ENCODE peak calls at places on chromosomes 13 and 19, in ten cellular contexts. One of them, this sample, is unnamed.

GRCh38 chr19:13037161-13037560 is 41.9 kb downstream of the NFIX start:
- DNase-seq in GM23248: peak
- DNase-seq in skeletal muscle cell: no peak
- DNase-seq in fibroblast of the aortic adventitia: peak
- DNase-seq in head of caudate nucleus: no peak
- DNase-seq in activated CD4-positive, alpha-beta T cell treated with anti-CD3 and anti-CD28 coated beads, Interleukin-2, amount 50 U/mL, for 48 hours: no peak
- DNase-seq in AG08395: peak
- DNase-seq in stimulated activated CD8-positive, alpha-beta memory T cell treated with anti-CD3 and anti-CD28 coated beads, Interleukin-15, amount 100 ng/mL, for 1 hour: no peak
- DNase-seq in mesendoderm: peak
- DNase-seq in stromal cell of bone marrow: no peak
- DNase-seq in this sample: peak

GRCh38 chr13:70424428-70424827 is 316.2 kb upstream of the KLHL1 start:
- DNase-seq in stromal cell of bone marrow: no peak
- DNase-seq in stimulated activated CD8-positive, alpha-beta memory T cell treated with anti-CD3 and anti-CD28 coated beads, Interleukin-15, amount 100 ng/mL, for 1 hour: no peak
- DNase-seq in head of caudate nucleus: no peak
- DNase-seq in AG08395: no peak
- DNase-seq in GM23248: no peak
- DNase-seq in fibroblast of the aortic adventitia: no peak
- DNase-seq in mesendoderm: peak
- DNase-seq in skeletal muscle cell: no peak
- DNase-seq in activated CD4-positive, alpha-beta T cell treated with anti-CD3 and anti-CD28 coated beads, Interleukin-2, amount 50 U/mL, for 48 hours: no peak
- DNase-seq in this sample: no peak

GRCh38 chr19:32924200-32924599 is 47.6 kb downstream of the CEP89 start:
- DNase-seq in head of caudate nucleus: no peak
- DNase-seq in skeletal muscle cell: no peak
- DNase-seq in activated CD4-positive, alpha-beta T cell treated with anti-CD3 and anti-CD28 coated beads, Interleukin-2, amount 50 U/mL, for 48 hours: no peak
- DNase-seq in GM23248: peak
- DNase-seq in mesendoderm: no peak
- DNase-seq in fibroblast of the aortic adventitia: peak
- DNase-seq in stromal cell of bone marrow: no peak
- DNase-seq in stimulated activated CD8-positive, alpha-beta memory T cell treated with anti-CD3 and anti-CD28 coated beads, Interleukin-15, amount 100 ng/mL, for 1 hour: no peak
- DNase-seq in AG08395: no peak
- DNase-seq in this sample: no peak

GRCh38 chr13:36418022-36418805 is 14.1 kb upstream of the CCNA1 start:
- DNase-seq in skeletal muscle cell: peak
- DNase-seq in stromal cell of bone marrow: peak
- DNase-seq in activated CD4-positive, alpha-beta T cell treated with anti-CD3 and anti-CD28 coated beads, Interleukin-2, amount 50 U/mL, for 48 hours: no peak
- DNase-seq in stimulated activated CD8-positive, alpha-beta memory T cell treated with anti-CD3 and anti-CD28 coated beads, Interleukin-15, amount 100 ng/mL, for 1 hour: no peak
- DNase-seq in AG08395: no peak
- DNase-seq in GM23248: peak
- DNase-seq in fibroblast of the aortic adventitia: peak
- DNase-seq in mesendoderm: peak
- DNase-seq in head of caudate nucleus: no peak
- DNase-seq in this sample: peak

GRCh38 chr13:109145631-109146030 is 516.2 kb downstream of the MYO16 start:
- DNase-seq in fibroblast of the aortic adventitia: peak
- DNase-seq in GM23248: peak
- DNase-seq in stromal cell of bone marrow: peak
- DNase-seq in AG08395: peak
- DNase-seq in activated CD4-positive, alpha-beta T cell treated with anti-CD3 and anti-CD28 coated beads, Interleukin-2, amount 50 U/mL, for 48 hours: peak
- DNase-seq in head of caudate nucleus: peak
- DNase-seq in stimulated activated CD8-positive, alpha-beta memory T cell treated with anti-CD3 and anti-CD28 coated beads, Interleukin-15, amount 100 ng/mL, for 1 hour: no peak
- DNase-seq in skeletal muscle cell: no peak
- DNase-seq in mesendoderm: peak
- DNase-seq in this sample: peak

GRCh38 chr13:40552895-40553294 is 113.5 kb downstream of the FOXO1 start:
- DNase-seq in fibroblast of the aortic adventitia: no peak
- DNase-seq in AG08395: no peak
- DNase-seq in skeletal muscle cell: no peak
- DNase-seq in activated CD4-positive, alpha-beta T cell treated with anti-CD3 and anti-CD28 coated beads, Interleukin-2, amount 50 U/mL, for 48 hours: no peak
- DNase-seq in stimulated activated CD8-positive, alpha-beta memory T cell treated with anti-CD3 and anti-CD28 coated beads, Interleukin-15, amount 100 ng/mL, for 1 hour: no peak
- DNase-seq in stromal cell of bone marrow: no peak
- DNase-seq in mesendoderm: peak
- DNase-seq in head of caudate nucleus: no peak
- DNase-seq in GM23248: no peak
- DNase-seq in this sample: no peak

GRCh38 chr19:53772943-53773342 is 51.2 kb downstream of the NLRP12 start:
- DNase-seq in GM23248: peak
- DNase-seq in AG08395: peak
- DNase-seq in stimulated activated CD8-positive, alpha-beta memory T cell treated with anti-CD3 and anti-CD28 coated beads, Interleukin-15, amount 100 ng/mL, for 1 hour: peak
- DNase-seq in activated CD4-positive, alpha-beta T cell treated with anti-CD3 and anti-CD28 coated beads, Interleukin-2, amount 50 U/mL, for 48 hours: peak
- DNase-seq in head of caudate nucleus: peak
- DNase-seq in fibroblast of the aortic adventitia: peak
- DNase-seq in skeletal muscle cell: peak
- DNase-seq in stromal cell of bone marrow: peak
- DNase-seq in mesendoderm: peak
- DNase-seq in this sample: peak

GRCh38 chr19:18800636-18801035 is 9.5 kb upstream of the COMP start:
- DNase-seq in skeletal muscle cell: no peak
- DNase-seq in AG08395: no peak
- DNase-seq in stimulated activated CD8-positive, alpha-beta memory T cell treated with anti-CD3 and anti-CD28 coated beads, Interleukin-15, amount 100 ng/mL, for 1 hour: no peak
- DNase-seq in head of caudate nucleus: no peak
- DNase-seq in mesendoderm: no peak
- DNase-seq in stromal cell of bone marrow: no peak
- DNase-seq in fibroblast of the aortic adventitia: no peak
- DNase-seq in activated CD4-positive, alpha-beta T cell treated with anti-CD3 and anti-CD28 coated beads, Interleukin-2, amount 50 U/mL, for 48 hours: no peak
- DNase-seq in GM23248: no peak
- DNase-seq in this sample: no peak

GRCh38 chr13:99085846-99086148 is 107.9 kb upstream of the DOCK9 start:
- DNase-seq in GM23248: no peak
- DNase-seq in fibroblast of the aortic adventitia: no peak
- DNase-seq in stromal cell of bone marrow: no peak
- DNase-seq in activated CD4-positive, alpha-beta T cell treated with anti-CD3 and anti-CD28 coated beads, Interleukin-2, amount 50 U/mL, for 48 hours: no peak
- DNase-seq in stimulated activated CD8-positive, alpha-beta memory T cell treated with anti-CD3 and anti-CD28 coated beads, Interleukin-15, amount 100 ng/mL, for 1 hour: no peak
- DNase-seq in skeletal muscle cell: no peak
- DNase-seq in head of caudate nucleus: no peak
- DNase-seq in AG08395: no peak
- DNase-seq in mesendoderm: no peak
- DNase-seq in this sample: no peak

GRCh38 chr19:54905908-54906511 is at the start of gene NCR1:
- DNase-seq in stromal cell of bone marrow: no peak
- DNase-seq in GM23248: no peak
- DNase-seq in AG08395: no peak
- DNase-seq in activated CD4-positive, alpha-beta T cell treated with anti-CD3 and anti-CD28 coated beads, Interleukin-2, amount 50 U/mL, for 48 hours: no peak
- DNase-seq in head of caudate nucleus: no peak
- DNase-seq in stimulated activated CD8-positive, alpha-beta memory T cell treated with anti-CD3 and anti-CD28 coated beads, Interleukin-15, amount 100 ng/mL, for 1 hour: no peak
- DNase-seq in fibroblast of the aortic adventitia: no peak
- DNase-seq in skeletal muscle cell: no peak
- DNase-seq in mesendoderm: no peak
- DNase-seq in this sample: no peak

GRCh38 chr13:48682452-48682851 is 28.7 kb downstream of the CYSLTR2 start:
- DNase-seq in activated CD4-positive, alpha-beta T cell treated with anti-CD3 and anti-CD28 coated beads, Interleukin-2, amount 50 U/mL, for 48 hours: no peak
- DNase-seq in mesendoderm: no peak
- DNase-seq in head of caudate nucleus: no peak
- DNase-seq in GM23248: no peak
- DNase-seq in skeletal muscle cell: no peak
- DNase-seq in AG08395: no peak
- DNase-seq in fibroblast of the aortic adventitia: no peak
- DNase-seq in stimulated activated CD8-positive, alpha-beta memory T cell treated with anti-CD3 and anti-CD28 coated beads, Interleukin-15, amount 100 ng/mL, for 1 hour: no peak
- DNase-seq in stromal cell of bone marrow: no peak
- DNase-seq in this sample: no peak

GRCh38 chr13:49646688-49647087 is 18.4 kb downstream of the ARL11 start:
- DNase-seq in activated CD4-positive, alpha-beta T cell treated with anti-CD3 and anti-CD28 coated beads, Interleukin-2, amount 50 U/mL, for 48 hours: no peak
- DNase-seq in skeletal muscle cell: no peak
- DNase-seq in AG08395: no peak
- DNase-seq in head of caudate nucleus: no peak
- DNase-seq in fibroblast of the aortic adventitia: no peak
- DNase-seq in stimulated activated CD8-positive, alpha-beta memory T cell treated with anti-CD3 and anti-CD28 coated beads, Interleukin-15, amount 100 ng/mL, for 1 hour: no peak
- DNase-seq in GM23248: no peak
- DNase-seq in stromal cell of bone marrow: no peak
- DNase-seq in mesendoderm: no peak
- DNase-seq in this sample: no peak

GRCh38 chr13:95783747-95784146 is 106.8 kb downstream of the DNAJC3 start:
- DNase-seq in skeletal muscle cell: no peak
- DNase-seq in AG08395: no peak
- DNase-seq in fibroblast of the aortic adventitia: no peak
- DNase-seq in GM23248: no peak
- DNase-seq in mesendoderm: no peak
- DNase-seq in activated CD4-positive, alpha-beta T cell treated with anti-CD3 and anti-CD28 coated beads, Interleukin-2, amount 50 U/mL, for 48 hours: no peak
- DNase-seq in head of caudate nucleus: no peak
- DNase-seq in stromal cell of bone marrow: no peak
- DNase-seq in stimulated activated CD8-positive, alpha-beta memory T cell treated with anti-CD3 and anti-CD28 coated beads, Interleukin-15, amount 100 ng/mL, for 1 hour: no peak
- DNase-seq in this sample: no peak